ENCODE peak calls at places on chromosomes 4 and X, in five cellular contexts. I, W, T, U and O are unnamed samples.

GRCh38 chr4:77920371-77920770 is 57.7 kb downstream of the MRPL1 start:
- DNase-seq in I (no peak), W (no peak), T (no peak), U (no peak), O (no peak)

GRCh38 chr4:165864228-165864627 is 8.8 kb upstream of the TLL1 start:
- DNase-seq in I (no peak), W (no peak), T (peak; percentile 28), U (no peak), O (no peak)

GRCh38 chr4:80989921-80990544 is 40.5 kb upstream of the BMP3 start:
- DNase-seq in I (peak; percentile 19), W (no peak), T (peak; percentile 53), U (no peak), O (peak; percentile 6)

GRCh38 chr4:118395057-118395679 is 42.4 kb upstream of the PRSS12 start:
- DNase-seq in I (no peak), W (no peak), T (no peak), U (no peak), O (no peak)

GRCh38 chr4:98932539-98932938 is 3.6 kb upstream of the EIF4E start:
- DNase-seq in I (no peak), W (no peak), T (peak; percentile 57), U (no peak), O (no peak)

GRCh38 chr4:149072359-149072758 is 630.1 kb upstream of the NR3C2 start:
- DNase-seq in I (no peak), W (no peak), T (no peak), U (no peak), O (no peak)

GRCh38 chr4:55269970-55270369 is 76.1 kb upstream of the SRD5A3 start:
- DNase-seq in I (no peak), W (no peak), T (no peak), U (no peak), O (no peak)

GRCh38 chrX:72394518-72395163 is 88.9 kb upstream of the CITED1 start:
- DNase-seq in I (no peak), W (no peak), T (peak; percentile 37), U (no peak), O (no peak)

GRCh38 chr4:75289843-75290616 is 224.2 kb downstream of the RCHY1 start:
- DNase-seq in I (peak; percentile 46), W (no peak), T (no peak), U (no peak), O (peak; percentile 15)

GRCh38 chrX:348461-349117 is 30.0 kb upstream of the GTPBP6 start:
- DNase-seq in I (no peak), W (no peak), T (no peak), U (no peak), O (no peak)

GRCh38 chr4:89994176-89994873 is 99.7 kb downstream of the MMRN1 start:
- DNase-seq in I (no peak), W (no peak), T (no peak), U (no peak), O (no peak)

GRCh38 chrX:73847991-73848390 is 285.0 kb downstream of the CHIC1 start:
- DNase-seq in I (no peak), W (no peak), T (no peak), U (no peak), O (no peak)

GRCh38 chr4:66524778-66525177 is 854.5 kb upstream of the EPHA5 start:
- DNase-seq in I (no peak), W (no peak), T (no peak), U (no peak), O (no peak)

GRCh38 chrX:41858161-41858775 is 65.1 kb downstream of the CASK start:
- DNase-seq in I (no peak), W (no peak), T (no peak), U (no peak), O (no peak)

GRCh38 chr4:6955261-6955911 is 45.8 kb downstream of the TBC1D14 start:
- DNase-seq in I (no peak), W (no peak), T (no peak), U (no peak), O (no peak)

GRCh38 chr4:99856166-99856565 is 38.1 kb downstream of the LAMTOR3 start:
- DNase-seq in I (no peak), W (no peak), T (peak; percentile 27), U (no peak), O (no peak)

GRCh38 chr4:13592220-13592619 is 35.3 kb downstream of the BOD1L1 start:
- DNase-seq in I (no peak), W (no peak), T (no peak), U (no peak), O (no peak)

GRCh38 chr4:46953564-46953963 is 39.8 kb downstream of the GABRA4 start:
- DNase-seq in I (no peak), W (no peak), T (no peak), U (no peak), O (no peak)

GRCh38 chr4:174284181-174284886 is 623 bp downstream of the CEP44 start:
- DNase-seq in I (no peak), W (no peak), T (peak; percentile 75), U (no peak), O (peak; percentile 19)

GRCh38 chr4:187010052-187010451 is 286.4 kb upstream of the FAT1 start:
- DNase-seq in I (no peak), W (no peak), T (no peak), U (no peak), O (no peak)

GRCh38 chr4:155603360-155603891 is 63.2 kb upstream of the GUCY1A1 start:
- DNase-seq in I (no peak), W (no peak), T (no peak), U (no peak), O (no peak)

GRCh38 chr4:77579406-77580076 is 26.1 kb upstream of the CXCL13 start:
- DNase-seq in I (no peak), W (no peak), T (peak; percentile 70), U (no peak), O (no peak)

GRCh38 chrX:20267924-20268701 is 1.4 kb upstream of the RPS6KA3 start:
- DNase-seq in I (no peak), W (no peak), T (no peak), U (peak; percentile 6), O (no peak)

GRCh38 chr4:173450281-173450680 is 51.4 kb upstream of the SCRG1 start:
- DNase-seq in I (no peak), W (no peak), T (no peak), U (no peak), O (no peak)

GRCh38 chr4:126404549-126404948 is 1089.8 kb downstream of the FAT4 start:
- DNase-seq in I (no peak), W (no peak), T (no peak), U (no peak), O (no peak)

GRCh38 chr4:186844059-186844681 is 120.5 kb upstream of the FAT1 start:
- DNase-seq in I (no peak), W (no peak), T (peak; percentile 70), U (no peak), O (no peak)

GRCh38 chr4:174600391-174600790 is 78.1 kb upstream of the HPGD start:
- DNase-seq in I (no peak), W (no peak), T (peak; percentile 27), U (no peak), O (no peak)

GRCh38 chr4:23171971-23172370 is 479.2 kb downstream of the GBA3 start:
- DNase-seq in I (no peak), W (no peak), T (no peak), U (no peak), O (no peak)

GRCh38 chrX:153386097-153386496 is 15.1 kb downstream of the PNMA6E start:
- DNase-seq in I (no peak), W (no peak), T (no peak), U (no peak), O (no peak)